ENCODE peak calls at places on chromosomes 1 and 21, in nine cellular contexts. D is fibroblast of lung, N is GM06990, G is thyroid gland, A is NB4, W is pancreas, V is astrocyte of the spinal cord, P is right lobe of liver, H is left ventricle myocardium inferior. T is an unnamed sample.

GRCh38 chr21:36587388-36587787 is 107.5 kb upstream of the CLDN14 start:
- DNase-seq in D (no peak), N (no peak), G (no peak), A (no peak), W (no peak), V (no peak), P (no peak), H (no peak), T (no peak)

GRCh38 chr1:205504311-205505075 is at the start of gene CDK18:
- DNase-seq in D (peak; percentile 32), N (no peak), G (peak; percentile 96), A (peak; percentile 77), W (peak; percentile 92), V (no peak), P (peak; percentile 89), H (peak; percentile 89), T (no peak)

GRCh38 chr1:69697343-69697742 is 129.6 kb downstream of the LRRC7 start:
- DNase-seq in D (no peak), N (no peak), G (no peak), A (no peak), W (no peak), V (no peak), P (no peak), H (no peak), T (no peak)

GRCh38 chr1:64965239-64966157 is 851 bp downstream of the JAK1 start:
- DNase-seq in D (peak; percentile 62), N (no peak), G (peak; percentile 70), A (peak; percentile 80), W (peak; percentile 64), V (peak; percentile 63), P (peak; percentile 70), H (peak; percentile 63), T (no peak)

GRCh38 chr1:229296541-229296941 is 25.6 kb downstream of the RAB4A start:
- DNase-seq in D (peak; percentile 83), N (no peak), G (no peak), A (no peak), W (no peak), V (peak; percentile 41), P (no peak), H (peak; percentile 24), T (no peak)

GRCh38 chr1:22739648-22740385 is 29.2 kb downstream of the EPHB2 start:
- DNase-seq in D (peak; percentile 97), N (no peak), G (peak; percentile 38), A (no peak), W (no peak), V (peak; percentile 95), P (no peak), H (no peak), T (peak; percentile 70)

GRCh38 chr1:1163538-1164070 is 10.1 kb upstream of the TTLL10 start:
- DNase-seq in D (no peak), N (no peak), G (no peak), A (no peak), W (no peak), V (no peak), P (no peak), H (no peak), T (no peak)

GRCh38 chr1:176285996-176286395 is 78.9 kb upstream of the COP1 start:
- DNase-seq in D (no peak), N (no peak), G (no peak), A (no peak), W (no peak), V (no peak), P (no peak), H (no peak), T (no peak)

GRCh38 chr1:150221552-150221951 is 14.4 kb downstream of the ANP32E start:
- DNase-seq in D (peak; percentile 20), N (no peak), G (no peak), A (peak; percentile 40), W (no peak), V (peak; percentile 36), P (no peak), H (no peak), T (no peak)

GRCh38 chr1:11697893-11698210 is 6.3 kb downstream of the DRAXIN start:
- DNase-seq in D (no peak), N (no peak), G (no peak), A (no peak), W (no peak), V (no peak), P (no peak), H (no peak), T (no peak)

GRCh38 chr1:18532390-18533170 is 51.9 kb downstream of the KLHDC7A start:
- DNase-seq in D (no peak), N (no peak), G (no peak), A (no peak), W (no peak), V (no peak), P (peak; percentile 6), H (no peak), T (no peak)

GRCh38 chr1:34844252-34844634 is 15.3 kb downstream of the SMIM12 start:
- DNase-seq in D (no peak), N (no peak), G (no peak), A (no peak), W (no peak), V (no peak), P (no peak), H (no peak), T (no peak)

GRCh38 chr1:213295860-213296259 is 244.8 kb downstream of the RPS6KC1 start:
- DNase-seq in D (no peak), N (no peak), G (no peak), A (no peak), W (no peak), V (no peak), P (no peak), H (no peak), T (no peak)

GRCh38 chr21:17554619-17555472 is 42.0 kb downstream of the CXADR start:
- DNase-seq in D (peak; percentile 5), N (no peak), G (no peak), A (peak; percentile 2), W (no peak), V (no peak), P (no peak), H (no peak), T (no peak)
- TF ChIP-seq CTCF in D (peak; percentile 23), N (no peak), G (no peak), A (peak; percentile 2), W (no peak), V (peak; percentile 32), P (peak; percentile 42), H (peak; percentile 27), T (peak; percentile 20)

GRCh38 chr1:181127898-181128453 is 39.5 kb downstream of the IER5 start:
- DNase-seq in D (no peak), N (peak; percentile 60), G (no peak), A (peak; percentile 61), W (no peak), V (no peak), P (no peak), H (no peak), T (no peak)
- H3K4me3 ChIP-seq in D (no peak overlapping the region), N (peak overlapping the region; percentile 31), G (no peak overlapping the region), A (peak overlapping the region; percentile 44), W (no peak overlapping the region), V (no peak overlapping the region), P (no peak overlapping the region), H (no peak overlapping the region), T (no peak overlapping the region)

GRCh38 chr21:33383056-33383888 is 19.9 kb upstream of the IFNGR2 start:
- DNase-seq in D (peak; percentile 83), N (peak; percentile 87), G (peak; percentile 13), A (peak; percentile 95), W (peak; percentile 73), V (peak; percentile 83), P (no peak), H (peak; percentile 60), T (peak; percentile 87)

GRCh38 chr21:33388188-33388587 is 15.0 kb upstream of the IFNGR2 start:
- DNase-seq in D (no peak), N (no peak), G (no peak), A (peak; percentile 71), W (no peak), V (no peak), P (no peak), H (no peak), T (no peak)

GRCh38 chr21:33384851-33385331 is 18.3 kb upstream of the IFNGR2 start:
- DNase-seq in D (peak; percentile 93), N (no peak), G (no peak), A (no peak), W (no peak), V (no peak), P (no peak), H (no peak), T (no peak)

GRCh38 chr21:33390479-33390878 is 12.7 kb upstream of the IFNGR2 start:
- DNase-seq in D (no peak), N (no peak), G (no peak), A (no peak), W (no peak), V (no peak), P (no peak), H (no peak), T (no peak)

DNA sequence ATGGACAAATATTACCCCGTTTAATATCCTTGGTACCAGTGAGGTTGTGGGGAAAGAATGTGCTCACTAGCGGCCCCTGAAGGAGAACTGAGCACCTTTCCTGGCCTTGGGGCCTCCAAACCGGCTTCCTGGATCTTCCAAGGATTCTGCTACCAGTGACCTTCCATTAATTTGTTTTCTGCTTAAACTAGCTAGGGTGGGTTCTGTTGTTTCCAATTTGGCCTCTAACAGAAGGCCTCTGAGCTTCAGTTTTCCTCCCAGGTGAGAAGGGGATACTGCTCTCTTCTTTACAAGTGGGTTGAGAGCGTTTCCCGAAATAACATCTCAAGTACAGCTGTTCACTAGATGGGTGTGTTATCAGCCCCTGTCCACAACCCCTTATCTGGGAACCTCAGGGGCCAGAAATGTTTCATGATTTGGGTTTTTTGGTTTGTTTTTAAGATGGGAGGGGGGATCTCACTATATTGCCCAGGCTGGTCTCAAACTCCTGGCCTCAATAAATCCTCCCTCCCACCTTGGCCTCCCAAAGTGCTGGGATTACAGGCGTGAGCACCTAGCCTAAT is 16.9 kb upstream of the IFNGR2 start:
- DNase-seq in D (no peak), N (no peak), G (no peak), A (no peak), W (no peak), V (no peak), P (no peak), H (no peak), T (no peak)
- TF ChIP-seq CTCF in D (peak; percentile 12), N (peak; percentile 34), G (no peak), A (peak; percentile 16), W (no peak), V (peak; percentile 51), P (no peak), H (no peak), T (peak; percentile 44)

GRCh38 chr1:41726899-41727748 is 191.6 kb downstream of the HIVEP3 start:
- DNase-seq in D (no peak), N (peak; percentile 88), G (peak; percentile 25), A (peak; percentile 90), W (peak; percentile 66), V (no peak), P (peak; percentile 62), H (peak; percentile 78), T (no peak)

GRCh38 chr1:41730806-41731205 is 187.9 kb downstream of the HIVEP3 start:
- DNase-seq in D (no peak), N (no peak), G (no peak), A (peak; percentile 71), W (no peak), V (no peak), P (no peak), H (no peak), T (no peak)

GRCh38 chr1:41728403-41729202 is 190.1 kb downstream of the HIVEP3 start:
- DNase-seq in D (no peak), N (peak; percentile 86), G (no peak), A (peak; percentile 86), W (no peak), V (no peak), P (no peak), H (no peak), T (no peak)

GRCh38 chr1:41724248-41724647 is 194.5 kb downstream of the HIVEP3 start:
- DNase-seq in D (no peak), N (no peak), G (no peak), A (no peak), W (no peak), V (no peak), P (no peak), H (no peak), T (no peak)

GRCh38 chr1:41727749-41728115 is 191.0 kb downstream of the HIVEP3 start:
- DNase-seq in D (no peak), N (no peak), G (no peak), A (no peak), W (no peak), V (no peak), P (no peak), H (no peak), T (no peak)
- H3K4me3 ChIP-seq in D (no peak overlapping the region), N (no peak overlapping the region), G (no peak overlapping the region), A (peak overlapping the region; percentile 32), W (no peak overlapping the region), V (no peak overlapping the region), P (no peak overlapping the region), H (no peak overlapping the region), T (no peak overlapping the region)